ENCODE peak calls at places on chromosomes 3 and 15, in six cellular contexts. V is globus pallidus, R is GM03348, G is B cell, H is NCI-H1105, Y is SK-N-DZ. N is an unnamed sample.

GRCh38 chr15:35312355-35312754 is 227.3 kb upstream of the NANOGP8 start:
- DNase-seq in V (no peak), R (no peak), G (no peak), H (no peak), Y (peak), N (no peak)

GRCh38 chr15:69744421-69745162 is 292.0 kb downstream of the RPLP1 start:
- DNase-seq in V (no peak), R (no peak), G (no peak), H (no peak), Y (no peak), N (no peak)

GRCh38 chr15:95394186-95395067 is 936.1 kb upstream of the NR2F2 start:
- DNase-seq in V (no peak), R (no peak), G (no peak), H (no peak), Y (no peak), N (no peak)

GRCh38 chr3:195897081-195897852 is 11.1 kb downstream of the TNK2 start:
- DNase-seq in V (no peak), R (peak), G (no peak), H (no peak), Y (no peak), N (peak)

GRCh38 chr15:34133511-34133910 is 31.6 kb downstream of the PGBD4 start:
- DNase-seq in V (no peak), R (no peak), G (no peak), H (no peak), Y (no peak), N (no peak)

GRCh38 chr15:89356634-89357298 is 22.1 kb upstream of the POLG start:
- DNase-seq in V (no peak), R (no peak), G (no peak), H (no peak), Y (no peak), N (no peak)

GRCh38 chr15:66714543-66714981 is 12.5 kb downstream of the SMAD6 start:
- DNase-seq in V (no peak), R (peak), G (no peak), H (no peak), Y (no peak), N (peak)

GRCh38 chr3:163916596-163917560 is 1161.4 kb downstream of the SI start:
- DNase-seq in V (peak), R (no peak), G (no peak), H (peak), Y (peak), N (peak)

GRCh38 chr3:158950131-158950901 is 148.5 kb downstream of the MFSD1 start:
- DNase-seq in V (no peak), R (no peak), G (no peak), H (no peak), Y (no peak), N (no peak)

GRCh38 chr3:149151843-149152242 is 22.4 kb downstream of the HPS3 start:
- DNase-seq in V (no peak), R (peak), G (no peak), H (no peak), Y (no peak), N (peak)

GRCh38 chr3:183576487-183577107 is 21.1 kb upstream of the KLHL6 start:
- DNase-seq in V (peak), R (no peak), G (peak), H (peak), Y (peak), N (peak)

GRCh38 chr15:40342421-40343313 is 1.9 kb upstream of the CCDC9B start:
- DNase-seq in V (no peak), R (no peak), G (no peak), H (no peak), Y (no peak), N (no peak)

GRCh38 chr15:45867281-45867680 is 232.5 kb downstream of the SQOR start:
- DNase-seq in V (no peak), R (no peak), G (no peak), H (no peak), Y (no peak), N (no peak)

GRCh38 chr3:190860531-190860930 is 2.0 kb downstream of the GMNC start:
- DNase-seq in V (peak), R (no peak), G (no peak), H (no peak), Y (no peak), N (no peak)

GRCh38 chr3:46455231-46456115 is 9.2 kb downstream of the LTF start:
- DNase-seq in V (no peak), R (no peak), G (no peak), H (no peak), Y (no peak), N (no peak)

GRCh38 chr15:62348119-62348518 is 183.0 kb upstream of the C2CD4B start:
- DNase-seq in V (no peak), R (no peak), G (no peak), H (no peak), Y (no peak), N (no peak)

GRCh38 chr3:18643290-18643689 is 218.2 kb upstream of the SATB1 start:
- DNase-seq in V (no peak), R (no peak), G (no peak), H (no peak), Y (no peak), N (no peak)

GRCh38 chr3:170410428-170411029 is 8.1 kb upstream of the CLDN11 start:
- DNase-seq in V (no peak), R (peak), G (no peak), H (peak), Y (no peak), N (peak)

GRCh38 chr3:51705276-51706020 is 1.4 kb upstream of the GRM2 start:
- DNase-seq in V (no peak), R (no peak), G (no peak), H (no peak), Y (no peak), N (no peak)

GRCh38 chr3:25582242-25582641 is 82.5 kb downstream of the TOP2B start:
- DNase-seq in V (no peak), R (peak), G (no peak), H (no peak), Y (no peak), N (peak)